ENCODE peak calls at places on chromosomes 4 and X, in seven cellular contexts. B is germinal center, R is fibroblast of lung, Y is posterior vena cava, K is upper lobe of right lung, A is dorsolateral prefrontal cortex, V is OCI-LY7. M is an unnamed sample.

GRCh38 chrX:13223868-13224555 is 95.8 kb downstream of the ATXN3L start:
- DNase-seq in B (no peak), R (peak), Y (no peak), K (no peak), A (no peak), V (no peak), M (no peak)

GRCh38 chrX:11757729-11758399 is at the start of gene MSL3:
- DNase-seq in B (peak), R (peak), Y (peak), K (peak), A (peak), V (peak), M (peak)

GRCh38 chr4:188417181-188417580 is 277.9 kb downstream of the TRIML1 start:
- DNase-seq in B (no peak), R (no peak), Y (no peak), K (no peak), A (no peak), V (no peak), M (no peak)

GRCh38 chr4:159150380-159150779 is 47.5 kb downstream of the RAPGEF2 start:
- DNase-seq in B (no peak), R (no peak), Y (no peak), K (no peak), A (no peak), V (no peak), M (no peak)

GRCh38 chrX:154548028-154548316 is 552 bp downstream of the IKBKG start:
- DNase-seq in B (no peak), R (peak), Y (no peak), K (no peak), A (no peak), V (no peak), M (no peak)

GRCh38 chrX:12076046-12076445 is 62.2 kb upstream of the FRMPD4 start:
- DNase-seq in B (no peak), R (peak), Y (no peak), K (no peak), A (no peak), V (no peak), M (no peak)

GRCh38 chr4:127251423-127251822 is 381.3 kb upstream of the INTU start:
- DNase-seq in B (no peak), R (peak), Y (no peak), K (no peak), A (no peak), V (no peak), M (no peak)

GRCh38 chrX:53456254-53456653 is 22.1 kb upstream of the HSD17B10 start:
- DNase-seq in B (no peak), R (peak), Y (no peak), K (no peak), A (no peak), V (no peak), M (no peak)

GRCh38 chrX:102604327-102604726 is 5.0 kb downstream of the ARMCX5 start:
- DNase-seq in B (no peak), R (no peak), Y (no peak), K (no peak), A (no peak), V (no peak), M (no peak)

GRCh38 chr4:136644279-136644678 is 888.0 kb downstream of the PCDH18 start:
- DNase-seq in B (no peak), R (peak), Y (no peak), K (no peak), A (no peak), V (no peak), M (no peak)

GRCh38 chrX:42708222-42708621 is 69.7 kb downstream of the PPP1R2C start:
- DNase-seq in B (no peak), R (peak), Y (no peak), K (no peak), A (no peak), V (no peak), M (no peak)

GRCh38 chr4:55184600-55185523 is 59.5 kb upstream of the KDR start:
- DNase-seq in B (no peak), R (peak), Y (no peak), K (no peak), A (no peak), V (peak), M (no peak)

GRCh38 chr4:31674313-31674947 is 954.3 kb downstream of the PCDH7 start:
- DNase-seq in B (no peak), R (no peak), Y (no peak), K (no peak), A (no peak), V (peak), M (no peak)

GRCh38 chrX:100863326-100863854 is 10.8 kb downstream of the NOX1 start:
- DNase-seq in B (no peak), R (no peak), Y (no peak), K (no peak), A (no peak), V (no peak), M (no peak)

GRCh38 chr4:77145806-77146425 is 11.1 kb upstream of the CCNG2 start:
- DNase-seq in B (no peak), R (no peak), Y (no peak), K (no peak), A (no peak), V (peak), M (no peak)

GRCh38 chr4:77927991-77928925 is 65.6 kb downstream of the MRPL1 start:
- DNase-seq in B (no peak), R (peak), Y (no peak), K (no peak), A (no peak), V (no peak), M (no peak)

GRCh38 chr4:10063544-10064300 is 42.4 kb upstream of the SLC2A9 start:
- DNase-seq in B (no peak), R (peak), Y (peak), K (no peak), A (peak), V (no peak), M (no peak)

GRCh38 chrX:48897157-48897620 is 379 bp downstream of the TIMM17B start:
- DNase-seq in B (peak), R (peak), Y (peak), K (peak), A (peak), V (peak), M (peak)

GRCh38 chrX:134684956-134685355 is 26.7 kb upstream of the PLAC1 start:
- DNase-seq in B (no peak), R (no peak), Y (no peak), K (no peak), A (no peak), V (no peak), M (no peak)

GRCh38 chr4:140049924-140050681 is 103.9 kb downstream of the MAML3 start:
- DNase-seq in B (peak), R (peak), Y (no peak), K (no peak), A (no peak), V (peak), M (no peak)

GRCh38 chrX:140762061-140762460 is 52.5 kb downstream of the LINC00632 start:
- DNase-seq in B (peak), R (peak), Y (no peak), K (no peak), A (peak), V (peak), M (no peak)

GRCh38 chr4:146520894-146521542 is 722 bp downstream of the SLC10A7 start:
- DNase-seq in B (peak), R (peak), Y (no peak), K (no peak), A (peak), V (peak), M (no peak)

GRCh38 chr4:16682996-16683395 is 215.4 kb downstream of the LDB2 start:
- DNase-seq in B (no peak), R (no peak), Y (no peak), K (no peak), A (no peak), V (no peak), M (no peak)

GRCh38 chr4:16450724-16451123 is 224.5 kb upstream of the TAPT1 start:
- DNase-seq in B (no peak), R (no peak), Y (no peak), K (no peak), A (no peak), V (no peak), M (no peak)

GRCh38 chrX:25442501-25442900 is 426.7 kb upstream of the ARX start:
- DNase-seq in B (no peak), R (no peak), Y (no peak), K (no peak), A (no peak), V (no peak), M (no peak)

GRCh38 chr4:8297691-8298485 is 28.3 kb downstream of the HTRA3 start:
- DNase-seq in B (no peak), R (no peak), Y (peak), K (peak), A (peak), V (no peak), M (peak)

GRCh38 chr4:158810487-158811215 is 41.8 kb downstream of the FNIP2 start:
- DNase-seq in B (no peak), R (peak), Y (peak), K (no peak), A (no peak), V (no peak), M (no peak)

GRCh38 chrX:74923942-74924448 is 1.3 kb downstream of the NEXMIF start:
- DNase-seq in B (no peak), R (no peak), Y (no peak), K (peak), A (peak), V (no peak), M (no peak)

GRCh38 chrX:55342533-55343501 is 78.1 kb upstream of the PAGE3 start:
- DNase-seq in B (peak), R (no peak), Y (no peak), K (no peak), A (no peak), V (peak), M (no peak)

GRCh38 chr4:24956763-24957162 is 43.9 kb upstream of the CCDC149 start:
- DNase-seq in B (no peak), R (no peak), Y (no peak), K (no peak), A (no peak), V (no peak), M (no peak)

GRCh38 chr4:122666527-122667245 is 45.8 kb upstream of the IL21 start:
- DNase-seq in B (no peak), R (peak), Y (no peak), K (no peak), A (no peak), V (no peak), M (no peak)

GRCh38 chr4:155120536-155120935 is 87.9 kb upstream of the NPY2R start:
- DNase-seq in B (no peak), R (no peak), Y (no peak), K (no peak), A (no peak), V (no peak), M (no peak)

GRCh38 chrX:27599928-27600327 is 9.8 kb downstream of the DCAF8L2 start:
- DNase-seq in B (no peak), R (peak), Y (no peak), K (no peak), A (no peak), V (no peak), M (no peak)

GRCh38 chrX:15549189-15550012 is 48.8 kb downstream of the BMX start:
- DNase-seq in B (no peak), R (no peak), Y (peak), K (no peak), A (no peak), V (no peak), M (no peak)

GRCh38 chr4:113411496-113411938 is 350.0 kb downstream of the CAMK2D start:
- DNase-seq in B (no peak), R (peak), Y (no peak), K (no peak), A (no peak), V (no peak), M (no peak)

GRCh38 chrX:129957241-129958099 is 25.0 kb upstream of the BCORL1 start:
- DNase-seq in B (peak), R (peak), Y (peak), K (peak), A (peak), V (peak), M (peak)

GRCh38 chrX:41447897-41448296 is 754 bp downstream of the NYX start:
- DNase-seq in B (no peak), R (no peak), Y (no peak), K (no peak), A (no peak), V (no peak), M (no peak)

GRCh38 chr4:162461952-162462351 is 298.2 kb upstream of the FSTL5 start:
- DNase-seq in B (no peak), R (peak), Y (no peak), K (no peak), A (no peak), V (no peak), M (no peak)

M was measured in cardiac septum.